ENCODE peak calls at places on chromosomes 6 and 20, in four cellular contexts. S is pancreas, Y is brain microvascular endothelial cell, F is hypothalamus. Q is an unnamed sample.

GRCh38 chr6:10393544-10394225 is 21.2 kb downstream of the TFAP2A start:
- DNase-seq in S (no peak), F (no peak), Y (no peak), Q (no peak)

GRCh38 chr6:136720045-136720760 is 72.1 kb downstream of the MAP3K5 start:
- DNase-seq in F (no peak), Y (no peak), S (no peak), Q (no peak)

GRCh38 chr6:15421945-15422733 is 176.3 kb downstream of the JARID2 start:
- DNase-seq in S (no peak), Y (no peak), F (no peak), Q (no peak)

GRCh38 chr6:112237066-112237465 is 17.3 kb downstream of the LAMA4 start:
- DNase-seq in F (no peak), S (no peak), Y (no peak), Q (no peak)

GRCh38 chr6:79719248-79719975 is 88.3 kb downstream of the SH3BGRL2 start:
- DNase-seq in Y (peak; percentile 59), F (no peak), S (no peak), Q (no peak)

GRCh38 chr6:6714498-6715360 is 126.2 kb downstream of the LY86 start:
- DNase-seq in S (no peak), F (no peak), Y (no peak), Q (no peak)

GRCh38 chr6:116564921-116565872 is 6.1 kb upstream of the RWDD1 start:
- DNase-seq in Y (no peak), S (peak; percentile 66), F (no peak), Q (no peak)

GRCh38 chr6:168562576-168563151 is 121.7 kb downstream of the SMOC2 start:
- DNase-seq in S (no peak), Y (no peak), F (no peak), Q (no peak)

GRCh38 chr6:96826865-96827264 is 10.4 kb downstream of the GPR63 start:
- DNase-seq in Y (no peak), F (no peak), S (no peak), Q (no peak)

GRCh38 chr6:45422541-45423110 is 44.9 kb upstream of the SUPT3H start:
- DNase-seq in S (peak; percentile 83), F (no peak), Y (peak; percentile 55), Q (no peak)

GRCh38 chr6:3410385-3411360 is 46.2 kb downstream of the SLC22A23 start:
- DNase-seq in S (no peak), Y (peak; percentile 48), F (peak; percentile 40), Q (no peak)

GRCh38 chr6:55445648-55446204 is 118.5 kb downstream of the GFRAL start:
- DNase-seq in F (no peak), S (no peak), Y (peak; percentile 18), Q (no peak)

GRCh38 chr20:21191839-21192238 is 66.0 kb downstream of the KIZ start:
- DNase-seq in F (no peak), S (no peak), Y (no peak), Q (no peak)

GRCh38 chr20:57167971-57168693 is 98.3 kb downstream of the BMP7 start:
- DNase-seq in S (no peak), Y (no peak), F (no peak), Q (no peak)

GRCh38 chr6:34511214-34511922 is 44.8 kb downstream of the SPDEF start:
- DNase-seq in Y (no peak), S (no peak), F (no peak), Q (no peak)

GRCh38 chr6:165826487-165827189 is 163.6 kb upstream of the PDE10A start:
- DNase-seq in S (peak; percentile 58), F (no peak), Y (no peak), Q (no peak)

GRCh38 chr6:36958775-36959554 is 4.4 kb downstream of the PI16 start:
- DNase-seq in Y (no peak), S (peak; percentile 69), F (no peak), Q (no peak)

GRCh38 chr20:24567508-24567907 is 98.1 kb downstream of the SYNDIG1 start:
- DNase-seq in Y (no peak), S (no peak), F (no peak), Q (no peak)

GRCh38 chr6:56684342-56685101 is 41.8 kb upstream of the DST start:
- DNase-seq in Y (no peak), S (no peak), F (no peak), Q (no peak)

GRCh38 chr6:136656121-136656520 is 105.9 kb upstream of the MAP7 start:
- DNase-seq in Y (no peak), F (no peak), S (no peak), Q (no peak)

GRCh38 chr6:118187568-118188164 is 280.6 kb downstream of the SLC35F1 start:
- DNase-seq in F (no peak), Y (peak; percentile 11), S (no peak), Q (no peak)

GRCh38 chr6:119128252-119128912 is 49.9 kb upstream of the FAM184A start:
- DNase-seq in F (no peak), Y (no peak), S (no peak), Q (no peak)